ENCODE peak calls at places on chromosomes 2 and 18, in five cellular contexts. D is PC-9, M is sigmoid colon, H is HAP-1, W is astrocyte. C is an unnamed sample. For H3K9me3, the result is how much of the 10 kb centered on the place peaks cover.

GRCh38 chr2:72011791-72012190 is 135.9 kb downstream of the CYP26B1 start:
- DNase-seq in H (no peak), D (no peak), W (no peak), M (no peak), C (no peak)

GRCh38 chr18:79486356-79487197 is 90.8 kb downstream of the NFATC1 start:
- DNase-seq in W (no peak), D (no peak), H (no peak), M (peak), C (no peak)

GRCh38 chr2:24106786-24107185 is 16.3 kb downstream of the PFN4 start:
- DNase-seq in D (no peak), W (no peak), H (no peak), M (no peak), C (no peak)

GRCh38 chr2:85890522-85891176 is 1.9 kb upstream of the ST3GAL5 start:
- DNase-seq in H (no peak), D (no peak), M (no peak), W (no peak), C (no peak)

GRCh38 chr2:237500681-237501424 is 13.8 kb downstream of the MLPH start:
- DNase-seq in M (no peak), H (no peak), D (peak), W (peak), C (no peak)

GRCh38 chr2:30611572-30611971 is 164.5 kb downstream of the LCLAT1 start:
- DNase-seq in D (no peak), M (no peak), W (peak), H (no peak), C (no peak)

GRCh38 chr2:197798187-197798586 is 6.2 kb upstream of the PLCL1 start:
- DNase-seq in W (no peak), D (no peak), M (no peak), H (no peak), C (no peak)

GRCh38 chr2:148936857-148937450 is 61.9 kb downstream of the KIF5C start:
- DNase-seq in M (no peak), W (no peak), H (no peak), D (no peak), C (no peak)

GRCh38 chr2:24819442-24820174 is 26.4 kb downstream of the CENPO start:
- DNase-seq in D (no peak), W (no peak), H (no peak), M (peak), C (no peak)

GRCh38 chr2:73984203-73984921 is at the start of gene TET3:
- DNase-seq in H (peak), W (no peak), D (no peak), M (peak), C (peak)

GRCh38 chr2:19003554-19003953 is 354.9 kb downstream of the OSR1 start:
- DNase-seq in H (no peak), D (no peak), W (no peak), M (no peak), C (no peak)

GRCh38 chr2:39008663-39009062 is 112.2 kb downstream of the SOS1 start:
- DNase-seq in M (no peak), D (no peak), W (peak), H (no peak), C (no peak)

GRCh38 chr2:40554665-40555294 is 102.9 kb upstream of the SLC8A1 start:
- DNase-seq in D (peak), M (peak), W (peak), H (peak), C (peak)

GRCh38 chr2:85936421-85937068 is 47.8 kb upstream of the ST3GAL5 start:
- DNase-seq in M (no peak), H (no peak), D (peak), W (peak), C (no peak)

GRCh38 chr2:189516546-189516945 is 64.0 kb downstream of the SLC40A1 start:
- DNase-seq in M (no peak), D (no peak), H (no peak), W (no peak), C (no peak)

GRCh38 chr2:212328129-212328528 is 210.5 kb downstream of the ERBB4 start:
- DNase-seq in H (no peak), W (no peak), D (no peak), M (no peak), C (no peak)

GRCh38 chr18:30652377-30652776 is 390.2 kb downstream of the DSC3 start:
- DNase-seq in M (no peak), W (no peak), H (no peak), D (no peak), C (no peak)

GRCh38 chr2:70371753-70372152 is 69.9 kb upstream of the FAM136A start:
- DNase-seq in M (no peak), W (peak), H (no peak), D (peak), C (no peak)

GRCh38 chr2:28119631-28120030 is 229.1 kb downstream of the BABAM2 start:
- DNase-seq in W (no peak), H (no peak), M (no peak), D (no peak), C (no peak)

GRCh38 chr18:74288730-74289129 is 3.0 kb downstream of the CYB5A start:
- DNase-seq in M (peak), W (no peak), D (no peak), H (no peak), C (peak)

GRCh38 chr2:181116251-181116650 is 135.8 kb downstream of the UBE2E3 start:
- DNase-seq in D (no peak), W (no peak), M (no peak), H (no peak), C (no peak)

GRCh38 chr2:210997373-210997772 is 441.0 kb downstream of the CPS1 start:
- DNase-seq in D (no peak), H (no peak), W (peak), M (no peak), C (no peak)

GRCh38 chr2:241272298-241272721 is 43.2 kb downstream of the HDLBP start:
- DNase-seq in H (no peak), D (no peak), M (peak), W (no peak), C (peak)

GRCh38 chr18:62420151-62420512 is 95.0 kb downstream of the TNFRSF11A start:
- DNase-seq in D (no peak), W (peak), M (no peak), H (no peak), C (no peak)

GRCh38 chr2:59006204-59006603 is 765.1 kb upstream of the FANCL start:
- DNase-seq in M (no peak), D (no peak), H (no peak), W (no peak), C (no peak)

GRCh38 chr2:240991378-240992263 is 6.8 kb upstream of the SNED1 start:
- DNase-seq in W (peak), D (peak), M (peak), H (no peak), C (peak)

GRCh38 chr2:26479971-26480750 is 2.2 kb upstream of the OTOF start:
- DNase-seq in M (no peak), H (no peak), W (no peak), D (no peak), C (no peak)

GRCh38 chr2:177679611-177680530 is 287.3 kb downstream of the AGPS start:
- DNase-seq in H (peak), W (no peak), M (no peak), D (no peak), C (no peak)

GRCh38 chr2:109726666-109727270 is 67.3 kb upstream of the RGPD5 start:
- DNase-seq in D (no peak), W (no peak), H (no peak), M (peak), C (peak)

GRCh38 chr2:219002395-219003266 is 9.4 kb upstream of the CRYBA2 start:
- DNase-seq in H (no peak), W (no peak), M (no peak), D (no peak), C (peak)

GRCh38 chr2:38107738-38108410 is 31.9 kb upstream of the CYP1B1 start:
- DNase-seq in W (no peak), M (no peak), H (no peak), D (no peak), C (no peak)

GRCh38 chr2:237876951-237877491 is 17.6 kb downstream of the RAMP1 start:
- DNase-seq in M (peak), H (no peak), D (no peak), W (no peak), C (no peak)

GRCh38 chr18:10750386-10751035 is 224.7 kb downstream of the NAPG start:
- DNase-seq in H (no peak), M (no peak), W (no peak), D (no peak), C (no peak)

GRCh38 chr2:65049010-65049639 is 7.1 kb upstream of the CEP68 start:
- DNase-seq in M (no peak), D (peak), W (no peak), H (no peak), C (no peak)

GRCh38 chr2:45008296-45009129 is 739 bp downstream of the SIX2 start:
- DNase-seq in W (no peak), D (peak), M (no peak), H (no peak), C (peak)

GRCh38 chr2:29223851-29224692 is 108.9 kb downstream of the CLIP4 start:
- DNase-seq in D (peak), H (no peak), M (peak), W (peak), C (peak)

GRCh38 chr2:46460991-46461715 is 18.2 kb upstream of the TMEM247 start:
- DNase-seq in W (no peak), H (peak), D (peak), M (peak), C (peak)

GRCh38 chr2:71943238-71944182 is 204.2 kb downstream of the CYP26B1 start:
- DNase-seq in D (no peak), H (no peak), M (no peak), W (no peak), C (no peak)

DNA sequence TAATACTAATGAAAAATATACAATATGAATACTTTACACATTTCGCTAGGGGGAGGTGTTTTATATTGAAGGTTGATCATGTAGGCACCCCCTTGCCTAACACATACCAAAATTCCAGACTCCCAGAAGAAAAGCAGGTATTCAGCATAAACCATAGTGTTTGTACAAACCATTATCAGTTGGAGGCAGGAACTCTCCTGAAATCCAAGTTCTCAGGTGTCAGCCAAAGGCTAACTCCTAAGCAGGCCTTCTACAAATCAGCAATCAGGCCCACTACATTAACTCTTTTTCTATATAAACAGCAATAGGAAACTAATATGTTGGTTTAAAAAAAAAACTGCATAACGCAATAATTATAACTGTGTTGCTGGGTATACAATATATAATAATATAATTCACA is 44.5 kb downstream of the MAP3K2 start:
- DNase-seq in D (no peak), H (no peak), W (no peak), M (no peak), C (no peak)
- H3K9me3 ChIP-seq in D (under half), H (under half), W (under half), M (under half), C (under half)

DNA sequence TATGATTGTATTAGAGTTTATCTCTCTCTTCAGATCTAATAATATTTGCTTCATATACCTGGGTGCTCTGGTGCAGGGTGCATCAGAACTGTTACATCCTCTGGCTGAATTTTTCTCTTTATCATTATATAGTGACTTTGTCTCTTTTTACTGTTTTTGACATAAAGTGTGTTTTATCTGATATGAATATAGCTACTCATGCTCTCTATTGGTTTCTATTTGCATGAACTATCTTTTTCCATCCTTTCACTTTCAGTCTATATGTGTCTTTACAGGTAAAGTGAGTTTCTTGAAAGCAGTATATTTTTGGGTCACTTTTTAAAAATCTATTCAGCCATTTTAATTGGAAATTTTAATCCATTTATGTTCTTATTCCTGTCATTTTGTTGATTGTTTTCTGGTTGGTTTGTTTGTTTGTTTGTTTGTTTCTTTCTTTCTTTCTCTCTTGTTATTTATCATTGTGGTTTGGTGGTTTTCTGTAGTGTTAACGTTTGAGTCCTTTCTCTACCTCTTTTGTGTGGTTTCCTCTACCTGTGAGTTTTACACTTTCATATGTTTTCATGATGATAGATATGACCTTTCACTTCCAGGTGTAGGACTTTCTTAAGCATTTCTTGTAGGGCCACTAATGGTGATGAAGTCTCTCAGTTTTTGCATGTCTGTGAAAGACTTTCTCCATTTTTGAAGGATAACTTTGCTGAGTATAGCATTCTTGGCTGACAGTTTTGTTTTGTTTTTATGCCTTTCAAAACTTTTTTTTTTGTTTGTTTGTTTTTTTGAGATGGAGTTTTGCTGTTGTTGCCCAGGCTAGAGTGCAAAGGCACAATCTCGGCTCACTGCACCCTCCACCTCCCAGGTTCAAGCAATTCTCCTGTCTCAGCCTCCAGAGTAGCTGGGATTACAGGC is 54.9 kb downstream of the CCNT2 start:
- DNase-seq in M (no peak), H (no peak), D (no peak), W (no peak), C (no peak)
- H3K9me3 ChIP-seq in M (under half), H (under half), D (under half), W (under half), C (under half)

GRCh38 chr2:161146996-161147395 is 13.2 kb upstream of the TANK start:
- DNase-seq in D (no peak), H (no peak), M (no peak), W (no peak), C (no peak)
- H3K9me3 ChIP-seq in D (under half), H (under half), M (under half), W (under half), C (under half)

GRCh38 chr2:171316755-171317337 is 116.9 kb downstream of the METTL8 start:
- DNase-seq in M (no peak), D (no peak), W (no peak), H (no peak), C (no peak)

GRCh38 chr2:171316220-171316619 is 117.6 kb downstream of the METTL8 start:
- DNase-seq in W (peak), M (no peak), D (no peak), H (no peak), C (no peak)

GRCh38 chr2:171318463-171318934 is 115.3 kb downstream of the METTL8 start:
- DNase-seq in W (peak), H (no peak), M (peak), D (no peak), C (no peak)

GRCh38 chr2:171319164-171319810 is 114.5 kb downstream of the METTL8 start:
- DNase-seq in M (no peak), D (no peak), W (peak), H (peak), C (no peak)

GRCh38 chr2:171317492-171318125 is 116.2 kb downstream of the METTL8 start:
- DNase-seq in M (no peak), H (no peak), D (no peak), W (peak), C (no peak)
- H3K9me3 ChIP-seq in M (under half), H (under half), D (under half), W (under half), C (under half)

GRCh38 chr2:11976090-11976489 is 229.7 kb downstream of the LPIN1 start:
- DNase-seq in W (no peak), D (no peak), H (no peak), M (no peak), C (no peak)
- H3K9me3 ChIP-seq in W (under half), D (under half), H (under half), M (under half), C (under half)

DNA sequence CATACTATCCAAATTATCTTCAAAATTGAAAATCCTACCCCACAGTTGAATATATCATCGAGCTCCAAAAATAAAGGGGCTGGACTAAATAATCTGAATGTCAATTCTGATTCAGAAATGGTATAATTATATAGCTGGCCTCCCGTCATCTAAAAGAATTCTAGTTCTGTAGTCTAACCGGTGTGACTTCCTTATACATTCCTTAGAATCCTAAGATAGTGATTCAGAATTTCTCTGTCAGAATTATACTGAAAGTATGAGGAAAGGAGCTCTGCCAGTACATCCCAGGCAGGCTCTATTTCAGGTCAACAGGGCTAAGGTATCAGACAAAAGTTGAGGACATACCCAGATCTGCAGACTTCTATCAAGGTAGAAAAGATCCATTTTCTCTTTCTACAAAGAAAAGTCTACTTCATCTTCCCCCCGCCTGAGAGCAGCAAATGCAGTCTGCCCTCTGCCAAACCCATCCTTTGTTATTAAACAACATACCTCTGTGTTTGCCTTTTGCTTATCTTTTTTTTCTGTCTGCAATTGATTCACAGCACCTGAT is 128.5 kb downstream of the METTL4 start:
- DNase-seq in H (no peak), M (no peak), W (peak), D (peak), C (no peak)
- H3K9me3 ChIP-seq in H (under half), M (under half), W (under half), D (under half), C (under half)

DNA sequence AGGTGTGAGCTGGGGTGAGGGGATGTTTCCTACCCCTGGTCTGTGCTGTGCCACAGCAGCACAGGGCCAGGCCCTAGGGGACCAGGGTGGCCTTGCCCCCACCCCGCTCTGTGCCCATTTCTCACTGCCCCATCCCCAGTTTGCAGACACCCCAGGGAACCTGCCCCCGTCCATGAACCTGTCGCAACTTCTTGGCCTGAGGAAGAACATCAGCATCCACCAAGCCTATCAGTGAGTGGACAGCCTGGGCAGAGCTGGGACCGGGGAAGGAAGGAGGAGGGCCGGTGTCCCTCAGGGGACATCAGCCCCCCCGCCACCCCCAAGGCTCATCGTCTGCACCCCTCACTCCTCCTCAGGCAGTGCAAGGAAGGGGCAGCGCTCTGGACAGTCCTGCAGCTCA is 7.5 kb downstream of the PROM2 start:
- DNase-seq in M (no peak), H (no peak), D (no peak), W (no peak), C (no peak)
- H3K9me3 ChIP-seq in M (under half), H (under half), D (under half), W (under half), C (under half)

GRCh38 chr2:166147883-166148282 is 20.1 kb upstream of the SCN1A start:
- DNase-seq in W (no peak), D (no peak), H (no peak), M (no peak), C (no peak)
- H3K9me3 ChIP-seq in W (under half), D (under half), H (under half), M (under half), C (under half)

C was measured in body of pancreas.